ENCODE peak calls at places on chromosomes 2 and 18, in ten cellular contexts. O is prostate gland, W is HL-60, Q is suprapubic skin, E is GM23338, F is K562, D is breast epithelium, X is SK-N-MC, P is spleen, L is HCT116. T is an unnamed sample.

GRCh38 chr2:72893594-72894319 is 6.5 kb downstream of the SPR start:
- DNase-seq in O (no peak), W (peak), Q (no peak), E (peak), F (peak), D (no peak), X (peak), P (no peak), L (no peak), T (no peak)

GRCh38 chr2:120598416-120598815 is 137.3 kb upstream of the GLI2 start:
- DNase-seq in O (no peak), W (no peak), Q (no peak), E (no peak), F (no peak), D (no peak), X (no peak), P (peak), L (no peak), T (no peak)

GRCh38 chr2:189818249-189819038 is 34.2 kb downstream of the PMS1 start:
- DNase-seq in O (no peak), W (no peak), Q (no peak), E (no peak), F (no peak), D (no peak), X (no peak), P (no peak), L (no peak), T (no peak)

GRCh38 chr18:69943021-69943420 is 4.7 kb downstream of the CD226 start:
- DNase-seq in O (no peak), W (no peak), Q (no peak), E (peak), F (no peak), D (no peak), X (no peak), P (no peak), L (no peak), T (no peak)

GRCh38 chr2:76415821-76416220 is 705.1 kb upstream of the GCFC2 start:
- DNase-seq in O (no peak), W (no peak), Q (no peak), E (peak), F (no peak), D (no peak), X (no peak), P (no peak), L (no peak), T (no peak)

GRCh38 chr2:30566675-30567074 is 119.6 kb downstream of the LCLAT1 start:
- DNase-seq in O (no peak), W (no peak), Q (no peak), E (no peak), F (no peak), D (no peak), X (no peak), P (no peak), L (no peak), T (no peak)

GRCh38 chr2:196170681-196171247 is 614 bp downstream of the STK17B start:
- DNase-seq in O (peak), W (no peak), Q (no peak), E (peak), F (no peak), D (no peak), X (no peak), P (peak), L (no peak), T (no peak)

GRCh38 chr18:62399781-62400308 is 74.7 kb downstream of the TNFRSF11A start:
- DNase-seq in O (no peak), W (no peak), Q (no peak), E (peak), F (no peak), D (no peak), X (no peak), P (no peak), L (no peak), T (no peak)

GRCh38 chr2:62537814-62538213 is 31.8 kb upstream of the TMEM17 start:
- DNase-seq in O (no peak), W (no peak), Q (no peak), E (no peak), F (no peak), D (no peak), X (no peak), P (no peak), L (no peak), T (no peak)

GRCh38 chr2:218508299-218508698 is 59.9 kb downstream of the USP37 start:
- DNase-seq in O (no peak), W (no peak), Q (no peak), E (no peak), F (no peak), D (no peak), X (no peak), P (no peak), L (no peak), T (no peak)

GRCh38 chr2:161422812-161423211 is 6.7 kb downstream of the TBR1 start:
- DNase-seq in O (no peak), W (no peak), Q (no peak), E (peak), F (no peak), D (no peak), X (no peak), P (no peak), L (no peak), T (no peak)
- H3K4me3 ChIP-seq in O (no peak), W (no peak), Q (no peak), E (peak), F (no peak), D (no peak), X (no peak), P (no peak), L (no peak), T (no peak)

DNA sequence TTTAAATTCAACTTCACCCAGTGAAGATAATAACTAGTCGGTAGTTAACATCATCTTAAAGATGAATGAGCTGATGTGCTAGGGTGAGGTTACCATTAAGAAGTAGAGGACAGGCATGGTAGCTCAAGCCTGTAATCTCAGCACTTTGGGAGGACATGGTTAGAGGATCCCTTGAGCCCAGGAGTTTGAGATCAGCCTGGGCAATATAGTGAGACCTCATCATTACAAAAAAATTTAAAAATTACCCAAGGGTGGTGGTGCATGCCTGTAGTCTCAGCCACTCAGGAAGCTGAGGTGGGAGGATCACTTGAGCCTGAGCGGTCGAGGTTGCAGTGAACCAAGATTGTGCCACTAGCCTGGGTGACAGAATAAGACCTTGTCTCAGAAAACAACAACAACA is 4.7 kb downstream of the GALNT5 start:
- DNase-seq in O (no peak), W (no peak), Q (no peak), E (no peak), F (no peak), D (no peak), X (no peak), P (no peak), L (no peak), T (no peak)
- TF ChIP-seq POLR2AphosphoS5 in O (no peak), W (no peak), Q (no peak), E (no peak), F (peak), D (no peak), X (no peak), P (no peak), L (no peak), T (no peak)

GRCh38 chr2:113886479-113887383 is 3.2 kb upstream of the ACTR3 start:
- DNase-seq in O (peak), W (peak), Q (no peak), E (no peak), F (no peak), D (peak), X (no peak), P (peak), L (no peak), T (no peak)
- H3K4me3 ChIP-seq in O (no peak), W (no peak), Q (no peak), E (no peak), F (no peak), D (no peak), X (no peak), P (no peak), L (no peak), T (no peak)

GRCh38 chr2:215764441-215765048 is 248.8 kb downstream of the MREG start:
- DNase-seq in O (no peak), W (no peak), Q (no peak), E (no peak), F (peak), D (no peak), X (no peak), P (no peak), L (no peak), T (no peak)
- TF ChIP-seq POLR2AphosphoS5 in O (no peak), W (no peak), Q (no peak), E (no peak), F (peak), D (no peak), X (no peak), P (no peak), L (no peak), T (no peak)

GRCh38 chr2:58460670-58461069 is 219.5 kb upstream of the FANCL start:
- DNase-seq in O (no peak), W (no peak), Q (no peak), E (no peak), F (no peak), D (no peak), X (no peak), P (no peak), L (no peak), T (no peak)
- H3K4me3 ChIP-seq in O (no peak), W (no peak), Q (no peak), E (no peak), F (no peak), D (no peak), X (no peak), P (no peak), L (no peak), T (no peak)

GRCh38 chr2:64479259-64480198 is 25.6 kb downstream of the LGALSL start:
- DNase-seq in O (no peak), W (no peak), Q (no peak), E (no peak), F (no peak), D (no peak), X (no peak), P (no peak), L (no peak), T (no peak)

GRCh38 chr2:64477037-64477436 is 23.1 kb downstream of the LGALSL start:
- DNase-seq in O (no peak), W (no peak), Q (no peak), E (no peak), F (no peak), D (no peak), X (no peak), P (no peak), L (no peak), T (no peak)

GRCh38 chr2:64481665-64482064 is 27.7 kb downstream of the LGALSL start:
- DNase-seq in O (no peak), W (no peak), Q (no peak), E (no peak), F (no peak), D (no peak), X (no peak), P (no peak), L (no peak), T (no peak)

GRCh38 chr2:64478036-64478435 is 24.1 kb downstream of the LGALSL start:
- DNase-seq in O (no peak), W (no peak), Q (no peak), E (no peak), F (no peak), D (no peak), X (no peak), P (no peak), L (no peak), T (no peak)

DNA sequence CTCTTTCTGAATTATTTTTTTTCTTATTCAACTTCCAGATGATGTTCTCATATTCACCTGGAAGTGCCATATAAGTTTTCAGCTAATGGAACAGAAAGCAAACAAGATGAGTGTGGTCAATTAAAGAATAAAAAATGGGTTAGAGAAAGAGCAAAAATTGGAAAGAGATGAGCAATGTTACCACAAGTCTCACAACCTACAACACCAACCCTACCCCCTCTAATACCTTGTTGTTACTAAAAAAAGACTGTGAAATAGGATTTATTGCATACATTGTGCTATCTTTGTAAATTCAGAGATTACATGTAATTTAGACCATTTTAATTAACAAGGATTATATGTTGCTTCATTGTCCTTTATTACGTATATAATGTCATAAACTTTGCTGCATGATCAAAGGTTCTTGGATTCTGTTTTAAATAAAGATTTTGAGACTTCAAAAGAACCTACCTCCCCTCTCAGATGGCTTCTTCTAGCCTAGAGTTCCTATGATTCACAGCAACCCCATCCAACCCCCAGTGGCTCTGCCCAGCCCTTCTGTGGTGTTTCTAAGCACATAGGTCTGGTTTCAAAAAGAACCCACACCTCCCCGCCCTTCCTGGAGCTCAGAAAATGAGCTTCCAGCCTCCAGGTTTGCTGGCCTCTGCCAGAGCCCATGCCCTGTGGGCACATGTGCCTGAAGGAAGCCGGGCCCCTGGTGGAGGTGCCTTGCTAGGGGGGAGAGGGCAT is 24.7 kb downstream of the LGALSL start:
- DNase-seq in O (no peak), W (no peak), Q (no peak), E (no peak), F (no peak), D (no peak), X (no peak), P (no peak), L (no peak), T (no peak)
- TF ChIP-seq POLR2AphosphoS5 in O (no peak), W (no peak), Q (no peak), E (no peak), F (no peak), D (no peak), X (no peak), P (no peak), L (no peak), T (no peak)

GRCh38 chr2:238473014-238473413 is 46.3 kb downstream of the ASB1 start:
- DNase-seq in O (no peak), W (no peak), Q (no peak), E (no peak), F (no peak), D (no peak), X (no peak), P (no peak), L (no peak), T (no peak)
- H3K4me3 ChIP-seq in O (no peak), W (no peak), Q (no peak), E (no peak), F (no peak), D (no peak), X (no peak), P (no peak), L (no peak), T (no peak)

T was measured in sigmoid colon.